ENCODE peak calls at places on chromosome 13, in nine cellular contexts. I, X, Q, N, A, R, G, E and S are unnamed samples.
A peak's percentile ranks its signal among the peaks of the same experiment; 100 is the strongest.

GRCh38 chr13:33347866-33348265 is 62.3 kb upstream of the STARD13 start:
- DNase-seq in N (no peak), X (no peak), Q (no peak), G (no peak), E (no peak), I (no peak), A (no peak), R (peak; percentile 81), S (no peak)

GRCh38 chr13:24218977-24219376 is 58.5 kb downstream of the SPATA13 start:
- DNase-seq in E (no peak), N (no peak), X (no peak), G (no peak), I (no peak), A (no peak), Q (no peak), R (no peak), S (no peak)

GRCh38 chr13:32642316-32642715 is 56.1 kb downstream of the PDS5B start:
- DNase-seq in R (no peak), E (no peak), N (no peak), I (no peak), Q (no peak), A (no peak), X (no peak), G (no peak), S (no peak)

GRCh38 chr13:20534038-20534608 is 8.5 kb upstream of the CRYL1 start:
- DNase-seq in Q (no peak), N (no peak), X (no peak), R (no peak), A (no peak), I (no peak), G (no peak), E (no peak), S (no peak)

GRCh38 chr13:98445340-98446233 is 131.3 kb downstream of the STK24 start:
- DNase-seq in E (peak; percentile 87), N (peak; percentile 68), A (peak; percentile 54), I (peak; percentile 79), X (no peak), Q (peak; percentile 91), R (peak; percentile 68), G (peak; percentile 85), S (peak; percentile 88)

GRCh38 chr13:23583491-23583890 is 13.3 kb downstream of the TNFRSF19 start:
- DNase-seq in X (no peak), I (no peak), A (no peak), G (no peak), R (no peak), E (no peak), Q (no peak), N (no peak), S (no peak)

GRCh38 chr13:49584771-49585182 is 581 bp downstream of the RCBTB1 start:
- DNase-seq in I (no peak), X (no peak), N (no peak), E (no peak), G (no peak), Q (peak; percentile 31), R (peak; percentile 50), A (peak; percentile 6), S (no peak)

GRCh38 chr13:73429691-73430090 is 370.9 kb downstream of the KLF5 start:
- DNase-seq in I (no peak), G (no peak), Q (no peak), E (no peak), A (no peak), N (no peak), X (no peak), R (no peak), S (no peak)

GRCh38 chr13:27634791-27635190 is 13.1 kb downstream of the POLR1D start:
- DNase-seq in Q (no peak), G (no peak), R (no peak), N (no peak), A (no peak), I (no peak), X (no peak), E (no peak), S (no peak)

GRCh38 chr13:43608400-43609137 is 178.2 kb downstream of the ENOX1 start:
- DNase-seq in I (no peak), E (no peak), G (no peak), Q (no peak), R (no peak), X (no peak), N (no peak), A (no peak), S (no peak)

GRCh38 chr13:27476943-27477681 is 26.7 kb upstream of the MTIF3 start:
- DNase-seq in I (peak; percentile 47), G (no peak), Q (no peak), N (no peak), X (no peak), R (no peak), A (no peak), E (no peak), S (peak; percentile 66)

GRCh38 chr13:76882431-76882830 is 3.8 kb downstream of the KCTD12 start:
- DNase-seq in R (no peak), I (no peak), X (no peak), A (no peak), G (no peak), Q (no peak), N (no peak), E (no peak), S (no peak)

GRCh38 chr13:76795701-76796695 is 90.2 kb downstream of the KCTD12 start:
- DNase-seq in Q (no peak), I (no peak), N (no peak), X (no peak), G (no peak), E (no peak), A (no peak), R (no peak), S (no peak)

GRCh38 chr13:99314640-99315176 is 7.5 kb upstream of the GPR183 start:
- DNase-seq in N (no peak), G (no peak), E (no peak), I (no peak), R (no peak), Q (no peak), A (no peak), X (no peak), S (no peak)

GRCh38 chr13:21625366-21625765 is 21.4 kb upstream of the MICU2 start:
- DNase-seq in R (no peak), X (no peak), E (no peak), N (no peak), G (no peak), I (peak; percentile 22), Q (peak; percentile 53), A (no peak), S (peak; percentile 49)

GRCh38 chr13:71089105-71089504 is 777.9 kb downstream of the DACH1 start:
- DNase-seq in X (no peak), E (no peak), G (no peak), I (no peak), R (no peak), N (no peak), A (no peak), Q (no peak), S (no peak)

GRCh38 chr13:66723606-66724005 is 506.5 kb downstream of the PCDH9 start:
- DNase-seq in G (no peak), A (no peak), X (no peak), Q (no peak), I (no peak), E (no peak), R (no peak), N (no peak), S (no peak)

GRCh38 chr13:84362777-84363176 is 480.5 kb upstream of the SLITRK1 start:
- DNase-seq in N (no peak), X (no peak), G (no peak), Q (peak; percentile 11), R (no peak), A (no peak), E (no peak), I (no peak), S (no peak)

GRCh38 chr13:110828705-110829104 is 86.2 kb downstream of the ANKRD10 start:
- DNase-seq in R (no peak), N (no peak), X (no peak), E (no peak), I (no peak), G (no peak), Q (no peak), A (no peak), S (no peak)

GRCh38 chr13:110830800-110831371 is 84.0 kb downstream of the ANKRD10 start:
- DNase-seq in A (no peak), N (no peak), I (no peak), Q (no peak), E (no peak), G (no peak), R (no peak), X (no peak), S (no peak)

GRCh38 chr13:110831437-110832204 is 83.2 kb downstream of the ANKRD10 start:
- DNase-seq in A (no peak), N (no peak), I (no peak), X (no peak), G (no peak), Q (no peak), R (no peak), E (no peak), S (no peak)

GRCh38 chr13:110830331-110830730 is 84.5 kb downstream of the ANKRD10 start:
- DNase-seq in G (no peak), Q (no peak), I (no peak), E (no peak), X (no peak), A (no peak), R (no peak), N (no peak), S (no peak)

GRCh38 chr13:110829486-110829885 is 85.4 kb downstream of the ANKRD10 start:
- DNase-seq in N (no peak), I (no peak), A (no peak), G (no peak), E (no peak), X (no peak), Q (no peak), R (no peak), S (no peak)
- H3K4me1 ChIP-seq in N (no peaks in the 10 kb centered on the region), I (no peaks in the 10 kb centered on the region), A (no peaks in the 10 kb centered on the region), G (no peaks in the 10 kb centered on the region), E (no peaks in the 10 kb centered on the region), X (no peaks in the 10 kb centered on the region), Q (no peaks in the 10 kb centered on the region), R (no peaks in the 10 kb centered on the region), S (no peaks in the 10 kb centered on the region)

DNA sequence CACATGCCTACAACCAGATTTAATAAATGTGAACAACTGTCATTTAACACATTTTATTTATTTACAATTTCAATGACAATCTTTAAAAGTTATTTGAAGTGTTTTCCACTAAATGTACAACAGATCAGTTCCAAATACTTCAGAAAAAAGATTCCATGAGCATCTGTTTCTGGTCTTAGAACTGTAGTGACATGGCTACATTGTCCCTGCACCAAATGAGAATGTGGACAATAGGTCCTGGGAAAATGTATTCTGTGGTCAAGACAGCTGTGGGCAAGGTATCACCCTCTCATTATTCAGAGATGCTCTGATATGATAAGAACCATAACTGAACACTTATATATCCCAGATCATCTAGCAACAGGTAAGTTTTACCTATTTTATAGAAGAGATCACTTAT is 43.7 kb downstream of the ELF1 start:
- DNase-seq in G (no peak), I (no peak), R (no peak), A (no peak), Q (no peak), E (no peak), N (no peak), X (no peak), S (no peak)
- H3K4me1 ChIP-seq in G (peaks cover 50% of the 10 kb centered on the region), I (peaks cover 85% of the 10 kb centered on the region), R (peaks cover 91% of the 10 kb centered on the region), A (no peaks in the 10 kb centered on the region), Q (no peaks in the 10 kb centered on the region), E (peaks cover 9% of the 10 kb centered on the region), N (peaks cover 16% of the 10 kb centered on the region), X (no peaks in the 10 kb centered on the region), S (peaks cover 62% of the 10 kb centered on the region)

GRCh38 chr13:40966298-40966697 is 52.8 kb downstream of the ELF1 start:
- DNase-seq in E (no peak), Q (no peak), I (no peak), G (no peak), X (no peak), A (no peak), N (no peak), R (no peak), S (no peak)
- H3K4me1 ChIP-seq in E (peaks cover 9% of the 10 kb centered on the region), Q (no peaks in the 10 kb centered on the region), I (peaks cover 77% of the 10 kb centered on the region), G (peaks cover 39% of the 10 kb centered on the region), X (no peaks in the 10 kb centered on the region), A (no peaks in the 10 kb centered on the region), N (no peaks in the 10 kb centered on the region), R (peaks cover 80% of the 10 kb centered on the region), S (peaks cover 51% of the 10 kb centered on the region)

GRCh38 chr13:97364031-97364430 is 69.9 kb upstream of the RAP2A start:
- DNase-seq in X (no peak), Q (no peak), G (no peak), E (no peak), A (no peak), N (no peak), I (no peak), R (no peak), S (no peak)
- H3K4me1 ChIP-seq in X (peaks cover 3% of the 10 kb centered on the region), Q (peaks cover 8% of the 10 kb centered on the region), G (no peaks in the 10 kb centered on the region), E (peaks cover 8% of the 10 kb centered on the region), A (peaks cover 10% of the 10 kb centered on the region), N (peaks cover 10% of the 10 kb centered on the region), I (no peaks in the 10 kb centered on the region), R (peaks cover 4% of the 10 kb centered on the region), S (peaks cover 4% of the 10 kb centered on the region)